ENCODE peak calls at places on chromosome 18, in four cellular contexts. A is HL-60; G is T1000; I is stimulated activated CD4-positive, alpha-beta T cell treated with anti-CD3 and anti-CD28 coated beads, TNF-alpha, amount 100 ng/mL, for 1 hour. O is an unnamed sample.

GRCh38 chr18:41465386-41465785 is 489.6 kb upstream of the PIK3C3 start:
- DNase-seq in I (no peak), A (no peak), G (no peak), O (no peak)

GRCh38 chr18:61574665-61575064 is 241.4 kb downstream of the CDH20 start:
- DNase-seq in I (no peak), G (no peak), A (no peak), O (no peak)

GRCh38 chr18:62977512-62977911 is 262.2 kb downstream of the PHLPP1 start:
- DNase-seq in A (no peak), G (no peak), I (no peak), O (no peak)

GRCh38 chr18:58793361-58793760 is 71.3 kb upstream of the ZNF532 start:
- DNase-seq in A (no peak), G (no peak), I (no peak), O (no peak)

GRCh38 chr18:59268722-59269562 is 4.3 kb downstream of the RAX start:
- DNase-seq in A (no peak), I (no peak), G (no peak), O (peak; percentile 59)

GRCh38 chr18:55375930-55376329 is 212.1 kb downstream of the TCF4 start:
- DNase-seq in G (no peak), A (no peak), I (no peak), O (no peak)

GRCh38 chr18:55425698-55426097 is 162.3 kb downstream of the TCF4 start:
- DNase-seq in G (no peak), A (no peak), I (no peak), O (no peak)

GRCh38 chr18:79323471-79323870 is 72.3 kb upstream of the NFATC1 start:
- DNase-seq in A (no peak), I (no peak), G (no peak), O (no peak)

GRCh38 chr18:12593861-12594260 is 64.0 kb downstream of the SPIRE1 start:
- DNase-seq in A (no peak), G (no peak), I (no peak), O (no peak)

GRCh38 chr18:3256693-3257626 is 5.0 kb upstream of the MYL12B start:
- DNase-seq in G (no peak), I (no peak), A (no peak), O (no peak)

GRCh38 chr18:24841536-24841935 is 381.1 kb downstream of the HRH4 start:
- DNase-seq in A (no peak), G (no peak), I (no peak), O (no peak)

GRCh38 chr18:65227970-65228369 is 522.8 kb upstream of the CDH7 start:
- DNase-seq in A (no peak), G (no peak), I (no peak), O (no peak)

GRCh38 chr18:57666818-57667497 is 45.3 kb upstream of the NARS1 start:
- DNase-seq in A (peak; percentile 100), G (no peak), I (no peak), O (no peak)